ENCODE peak calls at places on chromosome 18, in eight cellular contexts. C is Karpas-422; I is pancreas; P is upper lobe of left lung; H is effector memory CD4-positive, alpha-beta T cell; Y is tibial artery; A is cardiac fibroblast; R is transverse colon. Q is an unnamed sample.

GRCh38 chr18:64410685-64411084 is 261.8 kb upstream of the LINC00305 start:
- DNase-seq in C (no peak), I (no peak), P (no peak), H (no peak), Y (no peak), A (no peak), R (no peak), Q (no peak)

GRCh38 chr18:79424008-79424565 is 28.4 kb downstream of the NFATC1 start:
- DNase-seq in C (no peak), I (no peak), P (peak; percentile 85), H (no peak), Y (no peak), A (no peak), R (no peak), Q (no peak)

GRCh38 chr18:51802589-51802988 is 537.4 kb upstream of the DCC start:
- DNase-seq in C (no peak), I (no peak), P (no peak), H (no peak), Y (no peak), A (no peak), R (no peak), Q (peak; percentile 29)

GRCh38 chr18:54254265-54254758 is 15.0 kb upstream of the POLI start:
- DNase-seq in C (no peak), I (peak; percentile 18), P (no peak), H (no peak), Y (no peak), A (peak; percentile 65), R (no peak), Q (no peak)

GRCh38 chr18:52392160-52392559 is 52.2 kb downstream of the DCC start:
- DNase-seq in C (no peak), I (no peak), P (no peak), H (no peak), Y (no peak), A (no peak), R (no peak), Q (no peak)

GRCh38 chr18:45945669-45946068 is 21.5 kb downstream of the EPG5 start:
- DNase-seq in C (no peak), I (no peak), P (no peak), H (no peak), Y (no peak), A (no peak), R (no peak), Q (no peak)

GRCh38 chr18:77858331-77858730 is 608.7 kb downstream of the GALR1 start:
- DNase-seq in C (no peak), I (no peak), P (peak; percentile 14), H (no peak), Y (no peak), A (no peak), R (no peak), Q (no peak)

GRCh38 chr18:33577688-33578370 is at the start of gene ASXL3:
- DNase-seq in C (no peak), I (peak; percentile 46), P (peak; percentile 86), H (no peak), Y (peak; percentile 77), A (no peak), R (peak; percentile 57), Q (peak; percentile 6)

GRCh38 chr18:2878656-2879330 is 32.0 kb downstream of the EMILIN2 start:
- DNase-seq in C (no peak), I (no peak), P (no peak), H (no peak), Y (no peak), A (no peak), R (no peak), Q (peak; percentile 37)

GRCh38 chr18:40019797-40020392 is 1935.1 kb upstream of the PIK3C3 start:
- DNase-seq in C (no peak), I (no peak), P (no peak), H (no peak), Y (no peak), A (no peak), R (no peak), Q (no peak)

GRCh38 chr18:21632393-21632792 is 20.3 kb downstream of the SNRPD1 start:
- DNase-seq in C (no peak), I (no peak), P (no peak), H (no peak), Y (no peak), A (peak; percentile 14), R (no peak), Q (no peak)

GRCh38 chr18:60686142-60686541 is 313.6 kb upstream of the MC4R start:
- DNase-seq in C (no peak), I (no peak), P (no peak), H (no peak), Y (no peak), A (no peak), R (no peak), Q (no peak)

GRCh38 chr18:32847719-32848118 is 74.9 kb upstream of the KLHL14 start:
- DNase-seq in C (no peak), I (no peak), P (no peak), H (no peak), Y (no peak), A (no peak), R (no peak), Q (no peak)

GRCh38 chr18:28903366-28903765 is 726.4 kb upstream of the CDH2 start:
- DNase-seq in C (no peak), I (no peak), P (no peak), H (no peak), Y (no peak), A (peak; percentile 54), R (no peak), Q (no peak)

GRCh38 chr18:70431203-70431624 is 142.4 kb downstream of the SOCS6 start:
- DNase-seq in C (no peak), I (no peak), P (no peak), H (no peak), Y (no peak), A (peak; percentile 79), R (no peak), Q (no peak)

GRCh38 chr18:49560277-49561126 is 1.4 kb upstream of the LIPG start:
- DNase-seq in C (no peak), I (peak; percentile 26), P (peak; percentile 79), H (no peak), Y (peak; percentile 58), A (peak; percentile 27), R (peak; percentile 56), Q (no peak)

GRCh38 chr18:25862881-25863600 is 227.4 kb downstream of the SS18 start:
- DNase-seq in C (no peak), I (no peak), P (no peak), H (no peak), Y (no peak), A (no peak), R (no peak), Q (no peak)

GRCh38 chr18:62863629-62864028 is 148.3 kb downstream of the PHLPP1 start:
- DNase-seq in C (no peak), I (no peak), P (no peak), H (no peak), Y (no peak), A (peak; percentile 58), R (no peak), Q (no peak)
- H3K4me3 ChIP-seq in C (no peak overlapping the region), I (no peak overlapping the region), P (no peak overlapping the region), H (no peak overlapping the region), Y (no peak overlapping the region), A (no peak overlapping the region), R (no peak overlapping the region), Q (no peak overlapping the region)

DNA sequence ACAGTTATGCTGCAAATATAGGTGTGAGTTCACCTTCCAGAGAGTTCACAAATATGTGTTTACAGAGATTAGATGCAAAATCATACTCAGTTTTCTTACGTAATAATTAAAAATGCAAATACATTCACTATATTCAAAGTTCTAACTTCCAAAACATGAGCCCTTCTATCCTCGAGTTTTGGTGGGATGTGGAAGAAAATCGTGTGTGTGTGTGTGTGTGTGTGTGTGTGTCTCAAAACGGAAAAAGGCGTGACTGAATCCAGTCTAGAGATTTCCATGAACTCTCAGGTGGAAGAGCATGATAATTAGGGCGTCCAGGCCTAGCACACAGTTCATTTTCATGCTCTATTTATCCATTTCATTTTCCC is 1.2 kb downstream of the DSG2 start:
- DNase-seq in C (no peak), I (no peak), P (no peak), H (no peak), Y (no peak), A (no peak), R (no peak), Q (no peak)
- H3K4me3 ChIP-seq in C (peak overlapping the region; percentile 57), I (peak overlapping the region; percentile 50), P (peak overlapping the region; percentile 60), H (no peak overlapping the region), Y (no peak overlapping the region), A (no peak overlapping the region), R (peak overlapping the region; percentile 57), Q (no peak overlapping the region)

GRCh38 chr18:12314586-12315305 is 6.7 kb downstream of the TUBB6 start:
- DNase-seq in C (no peak), I (no peak), P (no peak), H (no peak), Y (no peak), A (no peak), R (no peak), Q (no peak)
- H3K4me3 ChIP-seq in C (no peak overlapping the region), I (no peak overlapping the region), P (no peak overlapping the region), H (no peak overlapping the region), Y (no peak overlapping the region), A (no peak overlapping the region), R (no peak overlapping the region), Q (no peak overlapping the region)

GRCh38 chr18:41197967-41198366 is 757.1 kb upstream of the PIK3C3 start:
- DNase-seq in C (no peak), I (no peak), P (no peak), H (no peak), Y (no peak), A (no peak), R (no peak), Q (no peak)
- H3K4me3 ChIP-seq in C (no peak overlapping the region), I (no peak overlapping the region), P (no peak overlapping the region), H (no peak overlapping the region), Y (no peak overlapping the region), A (no peak overlapping the region), R (no peak overlapping the region), Q (no peak overlapping the region)

DNA sequence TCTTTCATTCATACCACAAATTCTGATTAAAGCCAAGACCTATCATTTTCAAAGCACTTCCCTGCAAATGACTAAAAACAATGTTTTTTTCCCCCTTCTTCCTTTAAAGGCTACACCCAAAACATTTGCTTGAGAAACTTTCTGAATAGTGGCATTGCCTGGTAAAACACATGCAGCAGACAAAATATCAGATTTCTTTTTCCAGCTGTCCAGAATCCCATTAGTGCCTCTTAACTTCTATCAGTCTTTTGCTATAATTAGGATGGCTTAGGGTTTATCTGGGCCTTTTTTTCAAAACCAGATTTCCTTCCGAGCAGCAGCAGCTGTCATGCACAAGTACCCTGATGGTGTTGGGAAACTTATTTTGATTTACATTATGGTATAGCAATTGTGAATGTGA is 50.6 kb downstream of the ALPK2 start:
- DNase-seq in C (no peak), I (no peak), P (no peak), H (no peak), Y (no peak), A (peak; percentile 42), R (no peak), Q (no peak)
- H3K4me3 ChIP-seq in C (no peak overlapping the region), I (no peak overlapping the region), P (no peak overlapping the region), H (no peak overlapping the region), Y (no peak overlapping the region), A (peak overlapping the region; percentile 9), R (no peak overlapping the region), Q (no peak overlapping the region)